ENCODE peak calls at places on chromosomes 4 and X, in six cellular contexts. One of them, this sample, is unnamed.

GRCh38 chr4:88276952-88277710 is 7.2 kb downstream of the PPM1K start:
- DNase-seq in uterus: no peak
- DNase-seq in psoas muscle: no peak
- DNase-seq in left lung: no peak
- DNase-seq in cardiac fibroblast: no peak
- DNase-seq in ovary: no peak
- DNase-seq in this sample: no peak

GRCh38 chr4:81081156-81081555 is 50.6 kb downstream of the BMP3 start:
- DNase-seq in uterus: no peak
- DNase-seq in psoas muscle: no peak
- DNase-seq in left lung: no peak
- DNase-seq in cardiac fibroblast: no peak
- DNase-seq in ovary: no peak
- DNase-seq in this sample: no peak

GRCh38 chrX:150088766-150089518 is 150.7 kb upstream of the EOLA2 start:
- DNase-seq in uterus: no peak
- DNase-seq in psoas muscle: no peak
- DNase-seq in left lung: no peak
- DNase-seq in cardiac fibroblast: no peak
- DNase-seq in ovary: no peak
- DNase-seq in this sample: no peak

GRCh38 chr4:67393699-67394281 is 151.5 kb downstream of the CENPC start:
- DNase-seq in uterus: no peak
- DNase-seq in psoas muscle: no peak
- DNase-seq in left lung: no peak
- DNase-seq in cardiac fibroblast: peak; percentile 64
- DNase-seq in ovary: no peak
- DNase-seq in this sample: peak; percentile 65

GRCh38 chr4:114964016-114964415 is 149.4 kb downstream of the NDST4 start:
- DNase-seq in uterus: no peak
- DNase-seq in psoas muscle: no peak
- DNase-seq in left lung: no peak
- DNase-seq in cardiac fibroblast: no peak
- DNase-seq in ovary: no peak
- DNase-seq in this sample: no peak

GRCh38 chr4:85717366-85717765 is 242.4 kb downstream of the ARHGAP24 start:
- DNase-seq in uterus: no peak
- DNase-seq in psoas muscle: no peak
- DNase-seq in left lung: no peak
- DNase-seq in cardiac fibroblast: no peak
- DNase-seq in ovary: no peak
- DNase-seq in this sample: no peak

GRCh38 chrX:12899506-12899905 is 6.9 kb upstream of the TLR8 start:
- DNase-seq in uterus: no peak
- DNase-seq in psoas muscle: no peak
- DNase-seq in left lung: no peak
- DNase-seq in cardiac fibroblast: no peak
- DNase-seq in ovary: no peak
- DNase-seq in this sample: no peak

GRCh38 chr4:140862182-140862442 is 105.9 kb upstream of the TBC1D9 start:
- DNase-seq in uterus: no peak
- DNase-seq in psoas muscle: no peak
- DNase-seq in left lung: no peak
- DNase-seq in cardiac fibroblast: no peak
- DNase-seq in ovary: no peak
- DNase-seq in this sample: no peak

GRCh38 chr4:7565483-7565882 is 130.8 kb upstream of the PSAPL1 start:
- DNase-seq in uterus: no peak
- DNase-seq in psoas muscle: no peak
- DNase-seq in left lung: no peak
- DNase-seq in cardiac fibroblast: no peak
- DNase-seq in ovary: no peak
- DNase-seq in this sample: no peak

GRCh38 chr4:73770917-73771316 is 30.5 kb downstream of the CXCL8 start:
- DNase-seq in uterus: no peak
- DNase-seq in psoas muscle: no peak
- DNase-seq in left lung: no peak
- DNase-seq in cardiac fibroblast: no peak
- DNase-seq in ovary: no peak
- DNase-seq in this sample: no peak

GRCh38 chr4:74117024-74117534 is 18.1 kb upstream of the CXCL2 start:
- DNase-seq in uterus: peak; percentile 60
- DNase-seq in psoas muscle: peak; percentile 58
- DNase-seq in left lung: no peak
- DNase-seq in cardiac fibroblast: peak; percentile 99
- DNase-seq in ovary: peak; percentile 18
- DNase-seq in this sample: peak; percentile 97

GRCh38 chr4:143202824-143203223 is 18.1 kb downstream of the USP38 start:
- DNase-seq in uterus: no peak
- DNase-seq in psoas muscle: no peak
- DNase-seq in left lung: no peak
- DNase-seq in cardiac fibroblast: peak; percentile 50
- DNase-seq in ovary: no peak
- DNase-seq in this sample: peak; percentile 41

GRCh38 chrX:119272882-119273806 is 37.1 kb downstream of the PGRMC1 start:
- DNase-seq in uterus: no peak
- DNase-seq in psoas muscle: peak; percentile 65
- DNase-seq in left lung: peak; percentile 82
- DNase-seq in cardiac fibroblast: peak; percentile 51
- DNase-seq in ovary: no peak
- DNase-seq in this sample: peak; percentile 58

GRCh38 chrX:123108513-123109427 is 75.3 kb upstream of the GRIA3 start:
- DNase-seq in uterus: no peak
- DNase-seq in psoas muscle: no peak
- DNase-seq in left lung: no peak
- DNase-seq in cardiac fibroblast: no peak
- DNase-seq in ovary: no peak
- DNase-seq in this sample: no peak

GRCh38 chrX:46589977-46590723 is 16.6 kb downstream of the CHST7 start:
- DNase-seq in uterus: no peak
- DNase-seq in psoas muscle: no peak
- DNase-seq in left lung: no peak
- DNase-seq in cardiac fibroblast: peak; percentile 87
- DNase-seq in ovary: no peak
- DNase-seq in this sample: no peak

GRCh38 chrX:21375795-21376069 is 1.5 kb downstream of the CNKSR2 start:
- DNase-seq in uterus: no peak
- DNase-seq in psoas muscle: no peak
- DNase-seq in left lung: no peak
- DNase-seq in cardiac fibroblast: no peak
- DNase-seq in ovary: no peak
- DNase-seq in this sample: no peak

GRCh38 chrX:10608099-10608498 is 12.3 kb downstream of the MID1 start:
- DNase-seq in uterus: no peak
- DNase-seq in psoas muscle: no peak
- DNase-seq in left lung: no peak
- DNase-seq in cardiac fibroblast: peak; percentile 79
- DNase-seq in ovary: no peak
- DNase-seq in this sample: peak; percentile 67

GRCh38 chrX:96763608-96764007 is 79.0 kb downstream of the DIAPH2 start:
- DNase-seq in uterus: no peak
- DNase-seq in psoas muscle: no peak
- DNase-seq in left lung: no peak
- DNase-seq in cardiac fibroblast: no peak
- DNase-seq in ovary: no peak
- DNase-seq in this sample: no peak

GRCh38 chrX:49844622-49845021 is 15.5 kb downstream of the PAGE4 start:
- DNase-seq in uterus: no peak
- DNase-seq in psoas muscle: no peak
- DNase-seq in left lung: no peak
- DNase-seq in cardiac fibroblast: no peak
- DNase-seq in ovary: no peak
- DNase-seq in this sample: no peak

GRCh38 chrX:143017272-143017671 is 8.5 kb upstream of the SPANXN4 start:
- DNase-seq in uterus: no peak
- DNase-seq in psoas muscle: no peak
- DNase-seq in left lung: no peak
- DNase-seq in cardiac fibroblast: peak; percentile 0
- DNase-seq in ovary: no peak
- DNase-seq in this sample: no peak

GRCh38 chr4:1666391-1666790 is 17.7 kb downstream of the FAM53A start:
- DNase-seq in uterus: no peak
- DNase-seq in psoas muscle: peak; percentile 69
- DNase-seq in left lung: no peak
- DNase-seq in cardiac fibroblast: no peak
- DNase-seq in ovary: no peak
- DNase-seq in this sample: no peak

GRCh38 chr4:14532436-14532835 is 469.8 kb upstream of the CPEB2 start:
- DNase-seq in uterus: no peak
- DNase-seq in psoas muscle: no peak
- DNase-seq in left lung: no peak
- DNase-seq in cardiac fibroblast: no peak
- DNase-seq in ovary: no peak
- DNase-seq in this sample: no peak

GRCh38 chr4:147970003-147970402 is 238.1 kb downstream of the ARHGAP10 start:
- DNase-seq in uterus: no peak
- DNase-seq in psoas muscle: no peak
- DNase-seq in left lung: no peak
- DNase-seq in cardiac fibroblast: no peak
- DNase-seq in ovary: no peak
- DNase-seq in this sample: no peak

GRCh38 chr4:159075531-159075932 is 27.3 kb upstream of the RAPGEF2 start:
- DNase-seq in uterus: no peak
- DNase-seq in psoas muscle: no peak
- DNase-seq in left lung: no peak
- DNase-seq in cardiac fibroblast: peak; percentile 46
- DNase-seq in ovary: no peak
- DNase-seq in this sample: no peak

GRCh38 chr4:47011189-47011518 is 17.8 kb upstream of the GABRA4 start:
- DNase-seq in uterus: no peak
- DNase-seq in psoas muscle: no peak
- DNase-seq in left lung: no peak
- DNase-seq in cardiac fibroblast: no peak
- DNase-seq in ovary: no peak
- DNase-seq in this sample: no peak
- H3K4me3 ChIP-seq in uterus: no peak overlapping the region
- H3K4me3 ChIP-seq in psoas muscle: no peak overlapping the region
- H3K4me3 ChIP-seq in left lung: no peak overlapping the region
- H3K4me3 ChIP-seq in cardiac fibroblast: no peak overlapping the region
- H3K4me3 ChIP-seq in ovary: no peak overlapping the region
- H3K4me3 ChIP-seq in this sample: no peak overlapping the region

GRCh38 chr4:17283251-17283650 is 228.6 kb downstream of the QDPR start:
- DNase-seq in uterus: no peak
- DNase-seq in psoas muscle: no peak
- DNase-seq in left lung: no peak
- DNase-seq in cardiac fibroblast: no peak
- DNase-seq in ovary: no peak
- DNase-seq in this sample: no peak

GRCh38 chr4:17285747-17286146 is 226.1 kb downstream of the QDPR start:
- DNase-seq in uterus: no peak
- DNase-seq in psoas muscle: no peak
- DNase-seq in left lung: no peak
- DNase-seq in cardiac fibroblast: no peak
- DNase-seq in ovary: no peak
- DNase-seq in this sample: no peak

GRCh38 chr4:17286737-17287460 is 225.0 kb downstream of the QDPR start:
- DNase-seq in uterus: no peak
- DNase-seq in psoas muscle: no peak
- DNase-seq in left lung: no peak
- DNase-seq in cardiac fibroblast: no peak
- DNase-seq in ovary: no peak
- DNase-seq in this sample: no peak

GRCh38 chr4:17284323-17285175 is 227.3 kb downstream of the QDPR start:
- DNase-seq in uterus: no peak
- DNase-seq in psoas muscle: no peak
- DNase-seq in left lung: no peak
- DNase-seq in cardiac fibroblast: peak; percentile 33
- DNase-seq in ovary: no peak
- DNase-seq in this sample: no peak

GRCh38 chr4:17283832-17284231 is 228.1 kb downstream of the QDPR start:
- DNase-seq in uterus: no peak
- DNase-seq in psoas muscle: no peak
- DNase-seq in left lung: no peak
- DNase-seq in cardiac fibroblast: no peak
- DNase-seq in ovary: no peak
- DNase-seq in this sample: no peak
- TF ChIP-seq CTCF in uterus: no peak
- TF ChIP-seq CTCF in psoas muscle: no peak
- TF ChIP-seq CTCF in left lung: no peak
- TF ChIP-seq CTCF in cardiac fibroblast: no peak
- TF ChIP-seq CTCF in ovary: no peak
- TF ChIP-seq CTCF in this sample: no peak

DNA sequence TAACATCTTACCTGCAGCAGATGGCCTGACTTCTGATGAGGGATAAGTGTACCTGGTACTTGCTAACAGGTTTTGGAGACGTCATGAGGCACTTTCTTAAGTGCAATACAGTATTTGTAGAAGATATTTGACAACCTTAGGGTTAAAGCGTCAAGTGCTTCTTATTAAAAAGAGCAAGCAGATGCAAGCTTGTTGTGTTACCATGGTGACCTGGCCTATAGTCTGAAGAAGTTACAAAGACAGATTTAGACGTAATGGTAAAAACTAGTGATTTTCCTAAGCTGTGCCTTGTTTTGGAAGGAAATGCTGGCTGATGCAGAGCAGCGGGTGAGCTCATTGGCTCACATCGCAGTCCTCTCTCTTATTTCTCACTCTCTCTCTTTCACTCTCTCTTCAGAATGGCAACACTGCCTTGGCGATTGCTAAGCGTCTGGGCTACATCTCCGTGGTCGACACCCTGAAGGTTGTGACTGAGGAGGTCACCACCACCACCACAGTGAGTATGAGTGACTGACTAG is 243.6 kb downstream of the ANK2 start:
- DNase-seq in uterus: peak; percentile 34
- DNase-seq in psoas muscle: no peak
- DNase-seq in left lung: no peak
- DNase-seq in cardiac fibroblast: peak; percentile 59
- DNase-seq in ovary: peak; percentile 42
- DNase-seq in this sample: peak; percentile 70
- H3K4me3 ChIP-seq in uterus: peak overlapping the region; percentile 6
- H3K4me3 ChIP-seq in psoas muscle: peak overlapping the region; percentile 29
- H3K4me3 ChIP-seq in left lung: peak overlapping the region; percentile 2
- H3K4me3 ChIP-seq in cardiac fibroblast: peak overlapping the region; percentile 26
- H3K4me3 ChIP-seq in ovary: peak overlapping the region; percentile 10
- H3K4me3 ChIP-seq in this sample: peak overlapping the region; percentile 2

GRCh38 chr4:183141997-183142396 is 42.9 kb downstream of the WWC2 start:
- DNase-seq in uterus: no peak
- DNase-seq in psoas muscle: no peak
- DNase-seq in left lung: no peak
- DNase-seq in cardiac fibroblast: no peak
- DNase-seq in ovary: no peak
- DNase-seq in this sample: no peak
- TF ChIP-seq CTCF in uterus: no peak
- TF ChIP-seq CTCF in psoas muscle: no peak
- TF ChIP-seq CTCF in left lung: no peak
- TF ChIP-seq CTCF in cardiac fibroblast: no peak
- TF ChIP-seq CTCF in ovary: no peak
- TF ChIP-seq CTCF in this sample: peak; percentile 2

GRCh38 chr4:173247316-173247715 is 78.7 kb downstream of the GALNT7 start:
- DNase-seq in uterus: no peak
- DNase-seq in psoas muscle: no peak
- DNase-seq in left lung: no peak
- DNase-seq in cardiac fibroblast: no peak
- DNase-seq in ovary: no peak
- DNase-seq in this sample: no peak
- H3K4me3 ChIP-seq in uterus: no peak overlapping the region
- H3K4me3 ChIP-seq in psoas muscle: no peak overlapping the region
- H3K4me3 ChIP-seq in left lung: no peak overlapping the region
- H3K4me3 ChIP-seq in cardiac fibroblast: no peak overlapping the region
- H3K4me3 ChIP-seq in ovary: no peak overlapping the region
- H3K4me3 ChIP-seq in this sample: no peak overlapping the region